ENCODE peak calls at places on chromosomes 13 and 19, in four cellular contexts. C is aorta, B is OCI-LY7, R is pancreas. D is an unnamed sample.

GRCh38 chr13:108176685-108177274 is 38.6 kb downstream of the LIG4 start:
- DNase-seq in C (no peak), B (peak; percentile 52), R (no peak), D (peak; percentile 85)

GRCh38 chr13:98961204-98962105 is 16.4 kb downstream of the DOCK9 start:
- DNase-seq in C (no peak), B (no peak), R (no peak), D (no peak)

GRCh38 chr19:57815247-57816075 is 748 bp upstream of the ZNF552 start:
- DNase-seq in C (no peak), B (no peak), R (no peak), D (no peak)

GRCh38 chr13:93227906-93228801 is 1.5 kb downstream of the GPC6 start:
- DNase-seq in C (peak; percentile 61), B (no peak), R (peak; percentile 11), D (no peak)

GRCh38 chr13:112330479-112331407 is 45.4 kb upstream of the SPACA7 start:
- DNase-seq in C (no peak), B (no peak), R (no peak), D (peak; percentile 17)

GRCh38 chr13:87344176-87344575 is 327.0 kb upstream of the SLITRK5 start:
- DNase-seq in C (no peak), B (no peak), R (no peak), D (no peak)

GRCh38 chr19:1206733-1207301 is 1.2 kb downstream of the STK11 start:
- DNase-seq in C (no peak), B (peak; percentile 39), R (no peak), D (peak; percentile 76)

GRCh38 chr19:41226053-41226873 is 7.2 kb downstream of the AXL start:
- DNase-seq in C (peak; percentile 83), B (no peak), R (peak; percentile 58), D (no peak)

GRCh38 chr13:51435002-51435578 is 17.7 kb downstream of the INTS6 start:
- DNase-seq in C (no peak), B (peak; percentile 45), R (no peak), D (peak; percentile 73)

GRCh38 chr13:85582890-85583289 is 216.3 kb downstream of the SLITRK6 start:
- DNase-seq in C (no peak), B (no peak), R (no peak), D (no peak)

GRCh38 chr19:15330801-15331418 is 1.4 kb downstream of the BRD4 start:
- DNase-seq in C (no peak), B (peak; percentile 28), R (no peak), D (no peak)

GRCh38 chr13:26839682-26840081 is 79.1 kb upstream of the GPR12 start:
- DNase-seq in C (no peak), B (no peak), R (no peak), D (no peak)

GRCh38 chr19:16541526-16542044 is 652 bp downstream of the CHERP start:
- DNase-seq in C (no peak), B (peak; percentile 50), R (no peak), D (no peak)

GRCh38 chr13:108621421-108621820 is 8.0 kb upstream of the MYO16 start:
- DNase-seq in C (no peak), B (no peak), R (no peak), D (no peak)

GRCh38 chr19:49097453-49098288 is 12.4 kb downstream of the SNRNP70 start:
- DNase-seq in C (peak; percentile 74), B (peak; percentile 80), R (peak; percentile 55), D (peak; percentile 96)

GRCh38 chr13:34254366-34254765 is 436.4 kb downstream of the RFC3 start:
- DNase-seq in C (no peak), B (no peak), R (no peak), D (no peak)

GRCh38 chr13:90783273-90783672 is 564.2 kb upstream of the MIR17HG start:
- DNase-seq in C (no peak), B (no peak), R (no peak), D (no peak)

GRCh38 chr13:98549006-98549727 is 27.7 kb downstream of the STK24 start:
- DNase-seq in C (no peak), B (no peak), R (no peak), D (no peak)

GRCh38 chr19:58203814-58204475 is 21.1 kb downstream of the ZNF274 start:
- DNase-seq in C (no peak), B (no peak), R (no peak), D (no peak)

GRCh38 chr13:36915891-36916640 is 4.0 kb downstream of the SMAD9 start:
- DNase-seq in C (no peak), B (no peak), R (no peak), D (no peak)

GRCh38 chr13:33483471-33483870 is 197.9 kb upstream of the STARD13 start:
- DNase-seq in C (no peak), B (no peak), R (no peak), D (no peak)

GRCh38 chr19:17784201-17785008 is 10.5 kb upstream of the B3GNT3 start:
- DNase-seq in C (peak; percentile 78), B (peak; percentile 73), R (peak; percentile 32), D (peak; percentile 89)

GRCh38 chr13:113402471-113403254 is 38.7 kb upstream of the GRTP1 start:
- DNase-seq in C (no peak), B (no peak), R (no peak), D (no peak)

GRCh38 chr13:110238795-110239194 is 68.2 kb downstream of the COL4A1 start:
- DNase-seq in C (no peak), B (no peak), R (no peak), D (no peak)

GRCh38 chr19:57034544-57034943 is 85.2 kb upstream of the USP29 start:
- DNase-seq in C (no peak), B (no peak), R (no peak), D (no peak)

GRCh38 chr19:23801798-23802197 is 43.1 kb upstream of the ZNF681 start:
- DNase-seq in C (no peak), B (no peak), R (no peak), D (no peak)

GRCh38 chr19:42357290-42357689 is 31.9 kb downstream of the MEGF8 start:
- DNase-seq in C (no peak), B (no peak), R (no peak), D (no peak)

GRCh38 chr13:97798171-97798821 is 155.2 kb upstream of the IPO5 start:
- DNase-seq in C (no peak), B (no peak), R (no peak), D (no peak)

GRCh38 chr19:42284641-42285341 is 15.7 kb downstream of the CIC start:
- DNase-seq in C (no peak), B (peak; percentile 51), R (no peak), D (peak; percentile 69)

GRCh38 chr13:91381371-91381770 is 17.1 kb upstream of the GPC5 start:
- DNase-seq in C (no peak), B (peak; percentile 65), R (no peak), D (peak; percentile 60)

GRCh38 chr19:46520616-46521015 is 24.9 kb upstream of the PNMA8B start:
- DNase-seq in C (no peak), B (no peak), R (no peak), D (peak; percentile 71)

GRCh38 chr19:44643605-44644390 is at the start of gene PVR:
- DNase-seq in C (peak; percentile 85), B (no peak), R (peak; percentile 71), D (no peak)

GRCh38 chr13:107960301-107960700 is 255.0 kb downstream of the LIG4 start:
- DNase-seq in C (no peak), B (no peak), R (no peak), D (no peak)

GRCh38 chr13:76455960-76456359 is 430.2 kb downstream of the KCTD12 start:
- DNase-seq in C (no peak), B (no peak), R (no peak), D (no peak)

GRCh38 chr13:63693696-63694095 is 2278.0 kb upstream of the PCDH20 start:
- DNase-seq in C (peak; percentile 29), B (no peak), R (no peak), D (no peak)

GRCh38 chr13:114032121-114032799 is 58.4 kb upstream of the C13orf46 start:
- DNase-seq in C (no peak), B (no peak), R (no peak), D (no peak)

GRCh38 chr19:6811906-6812305 is 39.4 kb downstream of the VAV1 start:
- DNase-seq in C (no peak), B (peak; percentile 58), R (no peak), D (peak; percentile 59)

GRCh38 chr19:19039901-19040300 is 6.5 kb downstream of the ARMC6 start:
- DNase-seq in C (no peak), B (peak; percentile 80), R (no peak), D (peak; percentile 61)
- H3K36me3 ChIP-seq in C (no peaks in the 10 kb centered on the region), B (peaks cover 82% of the 10 kb centered on the region), R (no peaks in the 10 kb centered on the region), D (peaks cover 6% of the 10 kb centered on the region)

GRCh38 chr19:28913626-28914025 is 299.3 kb downstream of the UQCRFS1 start:
- DNase-seq in C (no peak), B (no peak), R (no peak), D (no peak)

GRCh38 chr19:28920269-28921066 is 292.5 kb downstream of the UQCRFS1 start:
- DNase-seq in C (no peak), B (no peak), R (no peak), D (no peak)

GRCh38 chr19:28914173-28914572 is 298.8 kb downstream of the UQCRFS1 start:
- DNase-seq in C (no peak), B (no peak), R (no peak), D (no peak)

GRCh38 chr19:28917661-28918060 is 295.3 kb downstream of the UQCRFS1 start:
- DNase-seq in C (no peak), B (no peak), R (no peak), D (no peak)

DNA sequence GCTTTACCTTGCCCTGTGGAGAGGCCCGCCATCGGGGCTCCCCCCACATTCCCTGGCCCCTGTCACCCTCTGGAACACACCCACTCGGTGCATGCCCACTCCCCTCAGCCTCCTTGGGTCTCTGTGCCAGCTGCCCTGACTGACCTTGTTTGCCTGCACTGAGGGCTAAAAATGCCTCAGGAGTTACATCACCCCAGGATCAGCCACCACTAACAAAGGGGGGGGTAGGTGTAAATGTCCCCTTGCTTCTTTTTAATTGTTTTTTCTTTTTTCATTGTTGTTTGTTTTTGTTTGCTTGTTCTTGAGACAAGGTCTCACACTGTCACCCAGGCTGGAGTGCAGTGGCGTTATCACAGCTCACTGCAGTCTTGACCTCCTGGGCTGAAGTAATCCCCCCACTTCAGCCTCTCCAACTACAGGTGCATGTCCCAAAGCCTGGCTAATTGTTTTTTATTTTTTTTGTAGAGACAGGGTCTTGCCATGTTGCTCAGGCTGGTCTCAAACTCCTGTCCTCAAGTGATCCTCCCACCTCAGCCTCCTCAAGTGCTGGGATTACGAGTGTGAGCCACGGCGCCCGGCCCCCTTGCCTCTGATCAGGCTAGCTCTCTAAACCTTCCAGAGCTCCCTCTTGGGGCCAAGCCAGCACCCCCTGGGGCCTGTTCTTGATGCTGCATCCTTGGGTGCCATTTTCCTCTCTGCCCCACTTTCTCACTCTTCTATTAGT is 297.1 kb downstream of the UQCRFS1 start:
- DNase-seq in C (no peak), B (no peak), R (no peak), D (no peak)
- H3K36me3 ChIP-seq in C (no peaks in the 10 kb centered on the region), B (no peaks in the 10 kb centered on the region), R (no peaks in the 10 kb centered on the region), D (no peaks in the 10 kb centered on the region)

DNA sequence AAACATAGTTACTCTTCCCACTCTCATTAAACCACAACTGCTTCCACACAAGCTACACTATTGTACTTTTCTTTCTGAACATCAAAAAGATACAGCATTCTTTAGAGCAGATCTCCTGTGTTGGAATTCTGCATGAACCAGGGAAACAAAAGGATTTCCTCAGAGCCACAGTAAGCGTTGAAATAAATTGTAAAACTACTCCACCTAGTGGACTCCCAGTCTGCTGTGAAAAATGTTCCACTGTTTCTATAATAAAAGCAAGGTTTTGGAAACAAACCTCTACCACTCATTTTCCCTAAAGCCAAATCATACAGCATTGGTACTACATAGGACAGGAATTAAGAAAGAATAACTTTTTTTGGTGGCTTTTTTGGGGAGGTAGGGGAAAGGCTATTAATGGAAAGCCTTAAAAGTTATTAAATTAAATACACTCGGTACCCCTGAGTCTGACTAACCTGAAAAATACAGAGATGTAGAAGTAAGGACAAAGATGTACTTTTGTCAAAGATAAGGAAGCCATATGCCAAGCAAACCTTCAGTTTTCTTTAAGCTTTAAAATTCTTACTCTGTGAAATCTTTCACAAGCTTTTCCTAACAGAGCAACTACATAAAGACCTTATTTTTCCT is 19.3 kb downstream of the NUFIP1 start:
- DNase-seq in C (no peak), B (peak; percentile 32), R (no peak), D (peak; percentile 62)
- H3K36me3 ChIP-seq in C (no peaks in the 10 kb centered on the region), B (peaks cover 83% of the 10 kb centered on the region), R (no peaks in the 10 kb centered on the region), D (peaks cover 44% of the 10 kb centered on the region)

GRCh38 chr19:35345671-35346111 is 2.0 kb upstream of the FFAR1 start:
- DNase-seq in C (no peak), B (no peak), R (no peak), D (peak; percentile 40)
- H3K36me3 ChIP-seq in C (no peaks in the 10 kb centered on the region), B (peaks cover 87% of the 10 kb centered on the region), R (no peaks in the 10 kb centered on the region), D (peaks cover 16% of the 10 kb centered on the region)

D was measured in Karpas-422.